ENCODE peak calls at places on chromosomes 12 and 14, in eight cellular contexts. One of them, this sample, is unnamed.

GRCh38 chr12:57016348-57016747 is at the start of gene TAC3:
- DNase-seq in GDM1: no peak
- DNase-seq in Daoy: no peak
- DNase-seq in heart left ventricle: no peak
- DNase-seq in A673: no peak
- DNase-seq in anterior cingulate cortex: no peak
- DNase-seq in mucosa of descending colon: no peak
- DNase-seq in astrocyte of the cerebellum: no peak
- DNase-seq in this sample: no peak

GRCh38 chr12:48031135-48031960 is 27.1 kb upstream of the COL2A1 start:
- DNase-seq in mucosa of descending colon: no peak
- DNase-seq in heart left ventricle: no peak
- DNase-seq in anterior cingulate cortex: no peak
- DNase-seq in astrocyte of the cerebellum: no peak
- DNase-seq in A673: no peak
- DNase-seq in GDM1: no peak
- DNase-seq in Daoy: no peak
- DNase-seq in this sample: no peak

GRCh38 chr12:70327541-70327940 is 38.5 kb upstream of the KCNMB4 start:
- DNase-seq in mucosa of descending colon: no peak
- DNase-seq in heart left ventricle: no peak
- DNase-seq in GDM1: no peak
- DNase-seq in astrocyte of the cerebellum: no peak
- DNase-seq in A673: no peak
- DNase-seq in anterior cingulate cortex: no peak
- DNase-seq in Daoy: no peak
- DNase-seq in this sample: no peak

GRCh38 chr14:100031506-100032281 is 33.5 kb upstream of the EVL start:
- DNase-seq in astrocyte of the cerebellum: peak
- DNase-seq in Daoy: peak
- DNase-seq in mucosa of descending colon: no peak
- DNase-seq in anterior cingulate cortex: no peak
- DNase-seq in GDM1: no peak
- DNase-seq in A673: peak
- DNase-seq in heart left ventricle: peak
- DNase-seq in this sample: no peak

GRCh38 chr14:88554458-88555286 is at the start of gene PTPN21:
- DNase-seq in Daoy: peak
- DNase-seq in astrocyte of the cerebellum: no peak
- DNase-seq in GDM1: no peak
- DNase-seq in A673: peak
- DNase-seq in heart left ventricle: peak
- DNase-seq in anterior cingulate cortex: no peak
- DNase-seq in mucosa of descending colon: peak
- DNase-seq in this sample: peak

GRCh38 chr12:16389594-16389993 is 42.1 kb downstream of the MGST1 start:
- DNase-seq in astrocyte of the cerebellum: no peak
- DNase-seq in GDM1: no peak
- DNase-seq in Daoy: peak
- DNase-seq in anterior cingulate cortex: no peak
- DNase-seq in mucosa of descending colon: no peak
- DNase-seq in A673: no peak
- DNase-seq in heart left ventricle: no peak
- DNase-seq in this sample: no peak

GRCh38 chr14:66401447-66402095 is 84.6 kb upstream of the CCDC196 start:
- DNase-seq in astrocyte of the cerebellum: no peak
- DNase-seq in Daoy: no peak
- DNase-seq in anterior cingulate cortex: no peak
- DNase-seq in A673: peak
- DNase-seq in GDM1: no peak
- DNase-seq in heart left ventricle: no peak
- DNase-seq in mucosa of descending colon: no peak
- DNase-seq in this sample: no peak

GRCh38 chr14:65412881-65413738 is 580 bp downstream of the FUT8 start:
- DNase-seq in Daoy: peak
- DNase-seq in anterior cingulate cortex: peak
- DNase-seq in mucosa of descending colon: peak
- DNase-seq in GDM1: peak
- DNase-seq in heart left ventricle: no peak
- DNase-seq in A673: peak
- DNase-seq in astrocyte of the cerebellum: peak
- DNase-seq in this sample: peak

GRCh38 chr12:56644654-56645053 is 1.1 kb downstream of the ATP5F1B start:
- DNase-seq in anterior cingulate cortex: no peak
- DNase-seq in A673: no peak
- DNase-seq in Daoy: no peak
- DNase-seq in heart left ventricle: no peak
- DNase-seq in mucosa of descending colon: no peak
- DNase-seq in GDM1: no peak
- DNase-seq in astrocyte of the cerebellum: no peak
- DNase-seq in this sample: no peak

GRCh38 chr14:71136386-71137060 is 229.3 kb downstream of the PCNX1 start:
- DNase-seq in A673: no peak
- DNase-seq in astrocyte of the cerebellum: no peak
- DNase-seq in mucosa of descending colon: no peak
- DNase-seq in anterior cingulate cortex: no peak
- DNase-seq in Daoy: no peak
- DNase-seq in heart left ventricle: no peak
- DNase-seq in GDM1: no peak
- DNase-seq in this sample: no peak

GRCh38 chr14:67251573-67252226 is 10.5 kb downstream of the PALS1 start:
- DNase-seq in astrocyte of the cerebellum: no peak
- DNase-seq in heart left ventricle: no peak
- DNase-seq in GDM1: no peak
- DNase-seq in anterior cingulate cortex: no peak
- DNase-seq in A673: no peak
- DNase-seq in mucosa of descending colon: no peak
- DNase-seq in Daoy: peak
- DNase-seq in this sample: no peak

GRCh38 chr14:99604766-99605298 is 825 bp upstream of the CCDC85C start:
- DNase-seq in Daoy: peak
- DNase-seq in astrocyte of the cerebellum: no peak
- DNase-seq in GDM1: peak
- DNase-seq in heart left ventricle: no peak
- DNase-seq in mucosa of descending colon: no peak
- DNase-seq in anterior cingulate cortex: no peak
- DNase-seq in A673: peak
- DNase-seq in this sample: no peak

GRCh38 chr12:132154341-132154761 is 10.1 kb downstream of the NOC4L start:
- DNase-seq in Daoy: no peak
- DNase-seq in GDM1: no peak
- DNase-seq in A673: no peak
- DNase-seq in anterior cingulate cortex: no peak
- DNase-seq in mucosa of descending colon: no peak
- DNase-seq in heart left ventricle: peak
- DNase-seq in astrocyte of the cerebellum: no peak
- DNase-seq in this sample: no peak

GRCh38 chr14:79166171-79166570 is 996.0 kb downstream of the NRXN3 start:
- DNase-seq in heart left ventricle: no peak
- DNase-seq in anterior cingulate cortex: no peak
- DNase-seq in astrocyte of the cerebellum: no peak
- DNase-seq in GDM1: no peak
- DNase-seq in mucosa of descending colon: no peak
- DNase-seq in A673: no peak
- DNase-seq in Daoy: no peak
- DNase-seq in this sample: no peak

This sample was measured in amygdala.